ENCODE peak calls at places on chromosomes 7 and 10, in eight cellular contexts. E, V, M, I, L, P, J and T are unnamed samples.

GRCh38 chr7:2220954-2221353 is 11.8 kb downstream of the MAD1L1 start:
- DNase-seq in E (no peak), V (no peak), M (no peak), I (no peak), L (no peak), P (no peak), J (no peak), T (no peak)

GRCh38 chr7:75696263-75697037 is 42.3 kb downstream of the HIP1 start:
- DNase-seq in E (no peak), V (no peak), M (no peak), I (no peak), L (no peak), P (no peak), J (no peak), T (no peak)

GRCh38 chr7:99579956-99580777 is 17.9 kb upstream of the TMEM225B start:
- DNase-seq in E (peak), V (peak), M (no peak), I (no peak), L (peak), P (peak), J (peak), T (peak)

GRCh38 chr7:17646181-17646956 is 293.9 kb downstream of the SNX13 start:
- DNase-seq in E (no peak), V (peak), M (no peak), I (no peak), L (no peak), P (no peak), J (no peak), T (no peak)

GRCh38 chr10:62305813-62306212 is 37.2 kb upstream of the RTKN2 start:
- DNase-seq in E (no peak), V (no peak), M (no peak), I (no peak), L (no peak), P (no peak), J (no peak), T (no peak)

GRCh38 chr7:130649004-130649790 is 19.4 kb downstream of the COPG2 start:
- DNase-seq in E (no peak), V (no peak), M (no peak), I (no peak), L (peak), P (no peak), J (no peak), T (no peak)

GRCh38 chr7:54955296-54955695 is 63.5 kb upstream of the EGFR start:
- DNase-seq in E (no peak), V (no peak), M (no peak), I (no peak), L (no peak), P (no peak), J (no peak), T (no peak)

GRCh38 chr10:116974442-116975005 is 30.5 kb downstream of the SHTN1 start:
- DNase-seq in E (no peak), V (peak), M (no peak), I (no peak), L (no peak), P (no peak), J (peak), T (no peak)

GRCh38 chr7:130463553-130464434 is 23.0 kb upstream of the CEP41 start:
- DNase-seq in E (no peak), V (no peak), M (no peak), I (peak), L (no peak), P (no peak), J (no peak), T (no peak)